ENCODE peak calls at places on chromosomes 11 and 22, in nine cellular contexts. L is H1; P is tibial nerve; V is HCT116; O is neuronal stem cell; C is ovary; S is HepG2; K is CD8-positive, alpha-beta T cell; M is Karpas-422. R is an unnamed sample. For H3K36me3, the result is how much of the 10 kb centered on the place peaks cover.

GRCh38 chr22:46104170-46104880 is 46.0 kb upstream of the PPARA start:
- DNase-seq in L (no peak), P (no peak), V (no peak), O (no peak), C (peak), S (no peak), K (no peak), M (no peak), R (no peak)

GRCh38 chr22:38107692-38108515 is 2.6 kb downstream of the BAIAP2L2 start:
- DNase-seq in L (no peak), P (no peak), V (no peak), O (no peak), C (no peak), S (peak), K (no peak), M (no peak), R (no peak)

GRCh38 chr11:64239662-64240466 is 1.0 kb upstream of the FKBP2 start:
- DNase-seq in L (no peak), P (no peak), V (no peak), O (no peak), C (no peak), S (no peak), K (peak), M (peak), R (no peak)

GRCh38 chr11:111541209-111542061 is 915 bp downstream of the LAYN start:
- DNase-seq in L (peak), P (no peak), V (no peak), O (peak), C (peak), S (no peak), K (no peak), M (no peak), R (no peak)

GRCh38 chr11:111417766-111418435 is 38.8 kb upstream of the POU2AF1 start:
- DNase-seq in L (no peak), P (peak), V (no peak), O (no peak), C (peak), S (no peak), K (no peak), M (peak), R (no peak)

GRCh38 chr11:126339073-126339865 is 16.2 kb upstream of the ST3GAL4 start:
- DNase-seq in L (no peak), P (no peak), V (no peak), O (no peak), C (no peak), S (no peak), K (no peak), M (no peak), R (no peak)

GRCh38 chr11:123166095-123166559 is 28.9 kb downstream of the CLMP start:
- DNase-seq in L (peak), P (peak), V (no peak), O (peak), C (peak), S (no peak), K (no peak), M (peak), R (no peak)

GRCh38 chr22:39594411-39594810 is 23.9 kb downstream of the CACNA1I start:
- DNase-seq in L (no peak), P (no peak), V (no peak), O (no peak), C (no peak), S (no peak), K (no peak), M (no peak), R (no peak)

GRCh38 chr11:43833657-43834073 is 47.0 kb upstream of the ALKBH3 start:
- DNase-seq in L (no peak), P (no peak), V (no peak), O (no peak), C (no peak), S (peak), K (no peak), M (no peak), R (no peak)

GRCh38 chr11:63906585-63906984 is 10.4 kb downstream of the RCOR2 start:
- DNase-seq in L (peak), P (no peak), V (no peak), O (no peak), C (no peak), S (no peak), K (peak), M (peak), R (peak)

GRCh38 chr11:102849319-102849718 is 5.9 kb upstream of the MMP3 start:
- DNase-seq in L (no peak), P (no peak), V (no peak), O (no peak), C (no peak), S (no peak), K (no peak), M (no peak), R (no peak)

GRCh38 chr11:12126352-12127019 is 16.1 kb downstream of the MICAL2 start:
- DNase-seq in L (no peak), P (no peak), V (no peak), O (no peak), C (no peak), S (no peak), K (no peak), M (no peak), R (no peak)

GRCh38 chr22:46985507-46985882 is 223.0 kb downstream of the TBC1D22A start:
- DNase-seq in L (no peak), P (no peak), V (no peak), O (no peak), C (no peak), S (no peak), K (no peak), M (no peak), R (no peak)

GRCh38 chr22:27637604-27638003 is 164.0 kb downstream of the MN1 start:
- DNase-seq in L (no peak), P (no peak), V (no peak), O (no peak), C (no peak), S (no peak), K (no peak), M (no peak), R (no peak)

GRCh38 chr11:113192121-113192925 is 122.1 kb upstream of the TTC12 start:
- DNase-seq in L (no peak), P (no peak), V (no peak), O (peak), C (no peak), S (no peak), K (no peak), M (no peak), R (no peak)

GRCh38 chr22:41674941-41675340 is 13.7 kb downstream of the SNU13 start:
- DNase-seq in L (no peak), P (no peak), V (no peak), O (no peak), C (no peak), S (no peak), K (no peak), M (no peak), R (no peak)

DNA sequence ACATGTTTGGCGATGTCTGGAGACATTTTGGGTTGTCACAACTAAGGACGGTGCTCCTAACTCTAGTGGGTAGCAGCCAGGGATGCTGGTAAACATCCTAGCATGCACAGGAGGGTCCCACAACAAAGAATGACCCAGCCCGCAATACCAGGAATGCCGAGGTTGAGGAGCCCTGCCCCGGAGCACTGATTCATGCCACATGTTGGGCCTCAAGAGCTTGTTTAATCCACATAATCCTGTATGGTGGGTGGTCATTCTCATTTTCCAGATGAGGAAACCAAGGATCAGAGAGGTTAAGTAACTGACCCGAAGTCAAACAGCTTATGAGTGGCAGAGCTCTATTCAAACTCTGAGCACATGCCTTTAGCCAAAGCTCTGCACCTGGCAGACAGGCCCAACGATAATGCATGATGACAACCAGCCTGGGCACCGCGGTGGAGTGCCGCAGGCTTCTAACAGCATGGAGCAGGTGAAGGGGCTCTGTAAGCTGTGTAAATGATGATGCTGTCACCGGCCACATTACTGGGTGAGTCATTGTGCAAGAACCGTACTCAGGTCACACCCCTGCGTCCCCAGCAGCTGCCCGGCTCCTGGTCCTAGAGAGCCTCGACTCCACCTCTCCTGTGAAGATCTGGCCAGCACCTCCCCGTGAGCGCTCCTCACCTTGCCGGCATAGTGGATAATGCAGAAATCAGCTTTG is 58.6 kb downstream of the APOL1 start:
- DNase-seq in L (no peak), P (no peak), V (no peak), O (no peak), C (no peak), S (no peak), K (no peak), M (no peak), R (no peak)
- H3K36me3 ChIP-seq in L (half or more), P (under half), V (half or more), O (half or more), C (under half), S (half or more), K (half or more), M (under half), R (half or more)

GRCh38 chr11:117984471-117984870 is 1.7 kb upstream of the IL10RA start:
- DNase-seq in L (no peak), P (no peak), V (no peak), O (no peak), C (no peak), S (no peak), K (no peak), M (no peak), R (no peak)

GRCh38 chr11:117989351-117990102 is 3.3 kb downstream of the IL10RA start:
- DNase-seq in L (no peak), P (no peak), V (no peak), O (no peak), C (no peak), S (no peak), K (no peak), M (no peak), R (no peak)

GRCh38 chr11:117983163-117983475 is 3.1 kb upstream of the IL10RA start:
- DNase-seq in L (no peak), P (no peak), V (no peak), O (no peak), C (no peak), S (no peak), K (no peak), M (no peak), R (no peak)

GRCh38 chr11:117986981-117987495 is 844 bp downstream of the IL10RA start:
- DNase-seq in L (no peak), P (no peak), V (no peak), O (no peak), C (no peak), S (no peak), K (peak), M (peak), R (peak)

GRCh38 chr11:117985953-117986887 is at the start of gene IL10RA:
- DNase-seq in L (peak), P (peak), V (peak), O (peak), C (peak), S (peak), K (peak), M (peak), R (peak)
- H3K4me3 ChIP-seq in L (peak), P (peak), V (peak), O (peak), C (peak), S (peak), K (peak), M (peak), R (peak)

GRCh38 chr11:66668653-66669430 is 8.8 kb downstream of the RBM4B start:
- DNase-seq in L (no peak), P (no peak), V (no peak), O (no peak), C (no peak), S (no peak), K (no peak), M (no peak), R (no peak)
- H3K36me3 ChIP-seq in L (under half), P (under half), V (under half), O (under half), C (under half), S (under half), K (under half), M (under half), R (under half)

DNA sequence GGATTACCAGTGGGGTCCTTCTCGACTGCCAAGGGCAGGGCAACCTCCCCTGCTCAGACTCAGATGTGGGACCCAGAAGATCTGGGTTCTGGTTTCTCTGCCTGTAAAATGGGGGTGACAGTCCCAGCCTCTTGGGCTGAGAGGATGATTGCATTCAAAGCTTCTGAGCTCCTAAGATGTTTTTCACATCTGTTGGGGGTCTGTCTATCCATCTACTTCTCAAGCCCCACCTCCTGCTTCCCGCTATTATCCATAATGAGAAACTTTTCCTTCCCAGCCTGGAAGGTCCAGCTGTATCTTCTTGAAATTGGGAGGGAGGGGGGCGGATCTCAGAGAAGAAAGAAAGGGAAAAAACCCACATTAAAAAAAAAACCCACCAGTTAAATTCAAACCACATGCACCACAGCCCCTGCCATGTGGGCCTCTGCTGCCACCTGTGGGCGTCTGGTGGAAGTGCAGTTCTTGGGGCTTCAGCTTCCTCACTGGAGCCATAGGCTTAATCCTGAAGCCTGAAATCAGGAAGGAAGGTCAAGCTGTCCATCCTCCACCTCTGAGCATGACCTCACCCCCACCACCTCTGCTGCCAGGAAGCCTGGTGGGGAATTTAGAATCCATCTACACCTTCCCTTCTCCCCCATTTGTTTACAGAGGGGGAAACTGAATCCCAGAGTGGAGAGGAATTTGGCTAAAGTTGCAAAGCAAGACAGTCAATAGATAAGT is 27.3 kb downstream of the ARHGEF17 start:
- DNase-seq in L (peak), P (peak), V (peak), O (peak), C (peak), S (peak), K (peak), M (peak), R (peak)
- H3K4me3 ChIP-seq in L (no peak), P (no peak), V (no peak), O (no peak), C (no peak), S (no peak), K (no peak), M (no peak), R (no peak)

DNA sequence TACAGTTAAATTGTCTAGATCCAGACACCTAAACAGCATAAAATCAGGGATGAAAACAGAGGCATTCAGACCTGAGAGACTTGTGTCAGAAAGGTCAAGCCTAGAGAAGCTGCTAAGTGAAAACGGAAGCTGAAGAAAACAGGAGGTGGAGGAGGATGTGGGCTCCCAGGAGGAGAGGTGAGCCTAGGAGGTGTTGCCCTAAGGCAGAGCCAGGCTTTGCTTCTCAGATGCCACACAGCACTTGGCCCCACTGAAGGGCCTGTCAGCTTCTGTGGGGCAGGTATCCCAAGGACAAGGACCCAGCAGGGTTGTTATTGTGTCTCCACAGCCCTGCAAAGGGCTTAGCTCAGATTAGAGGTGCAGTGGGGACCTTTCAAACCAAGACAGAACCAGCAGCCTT is 14.4 kb downstream of the UFD1 start:
- DNase-seq in L (no peak), P (no peak), V (no peak), O (no peak), C (no peak), S (no peak), K (no peak), M (no peak), R (no peak)
- H3K36me3 ChIP-seq in L (half or more), P (under half), V (half or more), O (under half), C (under half), S (half or more), K (half or more), M (half or more), R (under half)

DNA sequence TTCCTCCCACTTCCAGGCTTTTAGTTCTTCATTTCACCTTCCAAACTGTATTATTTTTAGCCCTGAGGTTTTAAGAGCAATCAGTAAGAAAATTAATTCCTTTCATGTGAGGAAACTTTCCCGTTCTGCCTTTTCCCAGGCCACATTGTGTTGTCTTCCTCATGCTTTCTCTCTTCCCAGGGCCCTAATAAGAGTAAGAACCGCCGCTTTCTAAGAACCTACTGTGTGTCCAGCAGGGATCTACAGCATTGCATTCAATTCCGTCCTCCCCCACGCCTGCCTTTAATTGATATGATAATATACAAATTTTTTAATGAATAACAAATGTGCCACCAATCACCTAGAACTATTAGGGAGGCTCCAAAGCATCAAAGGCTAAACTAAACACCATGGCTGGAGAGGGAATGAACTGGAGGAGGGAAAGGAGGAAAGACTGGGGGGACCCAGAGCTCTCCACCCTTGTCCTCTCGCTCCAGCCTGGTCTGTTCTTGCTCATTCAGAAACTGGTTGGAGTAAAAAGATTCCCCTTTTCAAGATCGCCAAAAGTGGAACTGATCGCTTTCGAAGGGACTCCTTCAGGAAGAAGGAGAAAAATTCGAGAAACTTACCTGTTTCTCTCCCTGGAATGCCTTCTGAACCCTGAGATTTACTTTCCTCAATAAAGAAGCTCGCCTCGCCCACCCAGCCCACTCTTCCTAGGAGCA is 46.8 kb downstream of the OR4D9 start:
- DNase-seq in L (no peak), P (no peak), V (no peak), O (no peak), C (no peak), S (no peak), K (no peak), M (no peak), R (no peak)
- H3K4me3 ChIP-seq in L (peak), P (no peak), V (no peak), O (peak), C (no peak), S (peak), K (no peak), M (peak), R (no peak)

GRCh38 chr11:71438650-71439049 is 9.5 kb downstream of the DHCR7 start:
- DNase-seq in L (no peak), P (no peak), V (no peak), O (no peak), C (no peak), S (no peak), K (no peak), M (no peak), R (no peak)

GRCh38 chr11:71437879-71438278 is 10.3 kb downstream of the DHCR7 start:
- DNase-seq in L (no peak), P (no peak), V (no peak), O (no peak), C (no peak), S (no peak), K (no peak), M (no peak), R (no peak)

GRCh38 chr11:71441251-71441650 is 6.9 kb downstream of the DHCR7 start:
- DNase-seq in L (no peak), P (no peak), V (no peak), O (no peak), C (no peak), S (no peak), K (no peak), M (no peak), R (no peak)

GRCh38 chr11:71442123-71442522 is 6.1 kb downstream of the DHCR7 start:
- DNase-seq in L (no peak), P (no peak), V (no peak), O (no peak), C (no peak), S (no peak), K (no peak), M (no peak), R (no peak)

DNA sequence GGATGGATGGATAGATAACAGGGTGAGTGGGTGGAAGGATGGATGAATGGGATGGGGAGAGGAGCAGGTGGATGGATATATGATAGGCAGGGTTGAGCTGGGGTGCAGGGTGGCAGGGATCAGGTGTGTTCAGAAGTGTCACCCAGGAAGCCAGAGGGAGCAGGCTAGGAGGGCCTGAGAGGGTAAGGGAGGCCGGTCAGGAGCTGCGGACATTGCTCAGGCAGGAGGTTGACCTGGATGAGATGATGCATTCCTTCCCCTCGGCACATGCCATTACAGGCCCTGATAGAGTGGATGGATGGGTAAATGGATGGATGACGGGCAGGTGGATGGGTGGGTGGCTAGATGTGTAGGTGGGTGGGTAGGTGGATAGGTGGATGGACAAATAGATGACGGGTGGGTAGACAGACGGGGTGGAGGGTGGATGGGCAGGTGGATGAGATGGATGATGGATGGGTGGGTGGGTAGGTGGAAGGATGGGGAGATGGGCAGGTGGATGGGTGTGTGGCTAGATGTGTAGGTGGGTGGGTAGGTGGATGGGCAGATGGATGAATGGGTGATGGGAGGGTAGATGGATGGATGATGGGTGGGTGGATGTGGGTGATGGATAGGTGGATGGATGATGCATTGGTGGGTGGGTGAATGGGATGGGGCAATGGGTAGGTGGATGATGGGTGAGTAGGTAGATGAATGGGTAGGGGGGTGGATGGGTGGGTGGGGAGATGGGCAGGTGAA is 8.0 kb downstream of the DHCR7 start:
- DNase-seq in L (no peak), P (no peak), V (no peak), O (no peak), C (no peak), S (no peak), K (no peak), M (no peak), R (no peak)
- H3K36me3 ChIP-seq in L (half or more), P (under half), V (under half), O (half or more), C (under half), S (half or more), K (under half), M (under half), R (under half)

R was measured in effector memory CD4-positive, alpha-beta T cell.